ENCODE peak calls at places on chromosomes 12 and 14, in eight cellular contexts. V is A172; R is lung microvascular endothelial cell; E is OCI-M1; F is stimulated activated CD4-positive, alpha-beta T cell treated with anti-CD3 and anti-CD28 coated beads, Interleukin-1b, Interleukin-23, amount 100 ng/mL, for 1 hour; X is cardiac muscle cell; K is Panc1; I is NCI-H1092. C is an unnamed sample.
A peak's percentile ranks its signal among the peaks of the same experiment; 100 is the strongest.

GRCh38 chr12:113039911-113040425 is 16.6 kb upstream of the DTX1 start:
- DNase-seq in E (no peak), X (peak; percentile 19), K (no peak), V (peak; percentile 16), F (no peak), I (no peak), R (no peak), C (no peak)

GRCh38 chr12:2376855-2377657 is 324.3 kb downstream of the CACNA1C start:
- DNase-seq in I (peak; percentile 62), V (no peak), R (no peak), E (no peak), X (no peak), F (no peak), K (no peak), C (no peak)

GRCh38 chr12:72632286-72632685 is 360.1 kb downstream of the TRHDE start:
- DNase-seq in R (no peak), V (peak; percentile 1), I (no peak), F (no peak), X (no peak), K (no peak), E (no peak), C (no peak)

GRCh38 chr14:91373591-91374245 is 43.9 kb downstream of the CCDC88C start:
- DNase-seq in I (peak; percentile 31), X (no peak), V (peak; percentile 54), F (no peak), E (no peak), R (no peak), K (no peak), C (no peak)

GRCh38 chr14:83291716-83292115 is 1758.1 kb upstream of the SEL1L start:
- DNase-seq in K (no peak), V (no peak), E (peak; percentile 2), F (no peak), I (no peak), X (no peak), R (no peak), C (no peak)

GRCh38 chr12:116142936-116143882 is 134.3 kb downstream of the MED13L start:
- DNase-seq in X (peak; percentile 68), K (no peak), V (peak; percentile 95), E (peak; percentile 53), R (peak; percentile 92), F (no peak), I (no peak), C (peak; percentile 37)

GRCh38 chr12:43836455-43836989 is 641 bp downstream of the TMEM117 start:
- DNase-seq in V (no peak), K (no peak), I (no peak), R (peak; percentile 60), E (peak; percentile 59), X (peak; percentile 51), F (no peak), C (no peak)

GRCh38 chr12:89316705-89317139 is 35.6 kb downstream of the DUSP6 start:
- DNase-seq in X (no peak), I (no peak), K (no peak), R (no peak), F (no peak), V (no peak), E (no peak), C (no peak)

GRCh38 chr14:74488788-74489397 is 4.2 kb downstream of the NPC2 start:
- DNase-seq in V (peak; percentile 80), I (no peak), R (no peak), F (no peak), K (no peak), X (peak; percentile 68), E (peak; percentile 19), C (no peak)

GRCh38 chr12:12083688-12084087 is 12.9 kb downstream of the BCL2L14 start:
- DNase-seq in R (no peak), I (no peak), E (no peak), F (no peak), X (no peak), V (no peak), K (no peak), C (no peak)

GRCh38 chr14:65922166-65922565 is 509.6 kb downstream of the FUT8 start:
- DNase-seq in V (no peak), E (no peak), F (no peak), K (no peak), R (no peak), X (no peak), I (no peak), C (no peak)

GRCh38 chr14:105201928-105202513 is 20.9 kb upstream of the NUDT14 start:
- DNase-seq in E (no peak), X (no peak), R (no peak), K (no peak), V (no peak), I (no peak), F (no peak), C (no peak)

GRCh38 chr12:108711486-108712163 is 19.7 kb downstream of the CORO1C start:
- DNase-seq in K (no peak), F (no peak), X (no peak), V (no peak), E (no peak), R (peak; percentile 46), I (no peak), C (no peak)

GRCh38 chr12:105975351-105975750 is 163.4 kb downstream of the NUAK1 start:
- DNase-seq in R (no peak), I (no peak), X (no peak), K (no peak), V (no peak), F (no peak), E (no peak), C (no peak)

GRCh38 chr14:21047378-21047781 is 5.2 kb downstream of the RNASE7 start:
- DNase-seq in I (no peak), K (no peak), V (no peak), F (no peak), R (no peak), X (peak; percentile 54), E (no peak), C (no peak)

GRCh38 chr12:112979281-112979680 is 962 bp downstream of the OAS2 start:
- DNase-seq in X (no peak), I (no peak), R (no peak), K (no peak), F (no peak), V (no peak), E (no peak), C (no peak)

GRCh38 chr12:130162771-130163460 is 652 bp downstream of the FZD10 start:
- DNase-seq in V (no peak), F (no peak), I (no peak), K (no peak), X (peak; percentile 1), E (no peak), R (peak; percentile 31), C (no peak)

GRCh38 chr14:66944872-66945271 is 244.4 kb upstream of the GARIN2 start:
- DNase-seq in K (no peak), X (peak; percentile 47), R (peak; percentile 56), F (no peak), V (peak; percentile 5), I (no peak), E (no peak), C (no peak)

GRCh38 chr12:46450279-46450748 is 77.7 kb upstream of the SLC38A2 start:
- DNase-seq in I (no peak), E (peak; percentile 69), V (no peak), K (no peak), F (no peak), R (peak; percentile 62), X (peak; percentile 52), C (no peak)

GRCh38 chr14:90397401-90398314 is 829 bp downstream of the CALM1 start:
- DNase-seq in X (peak; percentile 45), R (peak; percentile 69), E (peak; percentile 64), I (peak; percentile 18), V (peak; percentile 38), K (no peak), F (no peak), C (peak; percentile 52)

GRCh38 chr12:104294845-104295674 is 8.5 kb upstream of the EID3 start:
- DNase-seq in E (no peak), K (no peak), I (no peak), R (no peak), V (no peak), X (no peak), F (no peak), C (no peak)

GRCh38 chr14:105292810-105293711 is 7.7 kb downstream of the BRF1 start:
- DNase-seq in X (no peak), R (peak; percentile 82), E (no peak), V (no peak), I (no peak), F (no peak), K (no peak), C (no peak)

GRCh38 chr14:90697577-90698206 is 118.5 kb downstream of the TTC7B start:
- DNase-seq in X (peak; percentile 88), I (peak; percentile 84), K (peak; percentile 36), F (peak; percentile 47), E (peak; percentile 89), R (peak; percentile 84), V (peak; percentile 71), C (peak; percentile 62)

GRCh38 chr14:72478397-72479025 is 415.4 kb downstream of the DPF3 start:
- DNase-seq in V (no peak), X (no peak), R (no peak), I (no peak), K (no peak), F (no peak), E (peak; percentile 0), C (no peak)

GRCh38 chr14:103716899-103717411 is 1.3 kb downstream of the ZFYVE21 start:
- DNase-seq in R (no peak), E (no peak), F (no peak), V (no peak), I (no peak), X (no peak), K (no peak), C (no peak)

GRCh38 chr14:99660006-99660566 is 15.2 kb downstream of the HHIPL1 start:
- DNase-seq in K (no peak), V (no peak), X (no peak), F (no peak), R (no peak), E (no peak), I (no peak), C (no peak)

GRCh38 chr12:54988402-54989054 is 4.0 kb upstream of the TESPA1 start:
- DNase-seq in K (no peak), V (no peak), I (peak; percentile 70), E (peak; percentile 88), R (peak; percentile 66), X (peak; percentile 52), F (no peak), C (no peak)

GRCh38 chr12:106226884-106227640 is 20.8 kb downstream of the CKAP4 start:
- DNase-seq in R (peak; percentile 73), F (no peak), E (peak; percentile 71), V (peak; percentile 52), X (peak; percentile 74), K (peak; percentile 51), I (no peak), C (peak; percentile 60)

GRCh38 chr12:1912580-1913376 is 5.7 kb downstream of the CACNA2D4 start:
- DNase-seq in V (peak; percentile 56), I (no peak), R (no peak), F (no peak), E (no peak), X (no peak), K (no peak), C (no peak)

GRCh38 chr14:22147716-22148115 is 441.3 kb downstream of the DAD1 start:
- DNase-seq in V (no peak), F (no peak), R (no peak), X (no peak), E (peak; percentile 15), I (no peak), K (no peak), C (no peak)

GRCh38 chr14:103623883-103624482 is 5.0 kb upstream of the KLC1 start:
- DNase-seq in R (no peak), I (no peak), F (no peak), K (no peak), V (no peak), E (no peak), X (peak; percentile 16), C (no peak)

GRCh38 chr12:124633954-124634352 is 66.5 kb upstream of the NCOR2 start:
- DNase-seq in F (no peak), I (no peak), K (no peak), X (no peak), R (no peak), E (no peak), V (no peak), C (no peak)

GRCh38 chr12:117279606-117280005 is 81.8 kb downstream of the NOS1 start:
- DNase-seq in V (no peak), E (no peak), R (no peak), X (no peak), I (no peak), F (no peak), K (no peak), C (no peak)

GRCh38 chr14:88364710-88365413 is 20.6 kb upstream of the SPATA7 start:
- DNase-seq in R (no peak), V (no peak), F (no peak), E (peak; percentile 14), I (no peak), X (no peak), K (no peak), C (no peak)

C was measured in SW 1271.